ENCODE peak calls at places on chromosome 5, in six cellular contexts. T is mesothelial cell of epicardium, D is left colon, F is hippocampal formation, G is GM12892, W is colonic mucosa. J is an unnamed sample.

GRCh38 chr5:127696688-127697087 is 6.5 kb upstream of the CCDC192 start:
- DNase-seq in T (no peak), D (no peak), F (no peak), G (no peak), W (no peak), J (peak; percentile 63)

GRCh38 chr5:50595199-50595598 is 71.2 kb upstream of the PARP8 start:
- DNase-seq in T (no peak), D (no peak), F (no peak), G (no peak), W (no peak), J (peak; percentile 56)

GRCh38 chr5:151719228-151719861 is 32.6 kb upstream of the SPARC start:
- DNase-seq in T (no peak), D (peak; percentile 43), F (no peak), G (no peak), W (peak; percentile 45), J (no peak)

GRCh38 chr5:132254321-132254977 is 3.0 kb upstream of the PDLIM4 start:
- DNase-seq in T (no peak), D (no peak), F (no peak), G (no peak), W (no peak), J (peak; percentile 29)

GRCh38 chr5:151005187-151005974 is 15.0 kb upstream of the GPX3 start:
- DNase-seq in T (no peak), D (no peak), F (no peak), G (no peak), W (no peak), J (peak; percentile 13)

GRCh38 chr5:41835625-41836024 is 34.6 kb downstream of the OXCT1 start:
- DNase-seq in T (no peak), D (peak; percentile 13), F (no peak), G (no peak), W (no peak), J (peak; percentile 83)

GRCh38 chr5:31531888-31532710 is at the start of the genes C5orf22 and DROSHA:
- DNase-seq in T (peak; percentile 87), D (peak; percentile 98), F (peak; percentile 96), G (peak; percentile 79), W (peak; percentile 96), J (peak; percentile 96)

GRCh38 chr5:93596676-93597441 is 13.8 kb downstream of the NR2F1 start:
- DNase-seq in T (no peak), D (peak; percentile 77), F (no peak), G (no peak), W (peak; percentile 75), J (no peak)

GRCh38 chr5:73786043-73786831 is 160.2 kb downstream of the ARHGEF28 start:
- DNase-seq in T (no peak), D (no peak), F (no peak), G (no peak), W (no peak), J (no peak)

GRCh38 chr5:116495786-116496185 is 78.8 kb downstream of the SEMA6A start:
- DNase-seq in T (no peak), D (no peak), F (no peak), G (no peak), W (no peak), J (no peak)

GRCh38 chr5:93909356-93909755 is 168.0 kb upstream of the POU5F2 start:
- DNase-seq in T (no peak), D (no peak), F (no peak), G (no peak), W (no peak), J (no peak)